ENCODE peak calls at places on chromosomes 6 and 20, in seven cellular contexts. M, C, S, D, L, N and Y are unnamed samples.
A peak's percentile ranks its signal among the peaks of the same experiment; 100 is the strongest.

GRCh38 chr20:24979036-24979960 is 13.3 kb downstream of the APMAP start:
- DNase-seq in M (no peak), C (no peak), S (peak; percentile 60), D (no peak), L (no peak), N (no peak), Y (no peak)

GRCh38 chr6:155530219-155530834 is 74.7 kb upstream of the NOX3 start:
- DNase-seq in M (peak; percentile 10), C (peak; percentile 35), S (no peak), D (peak; percentile 31), L (peak; percentile 73), N (peak; percentile 15), Y (no peak)

GRCh38 chr6:11460001-11460668 is 77.4 kb upstream of the TMEM170B start:
- DNase-seq in M (no peak), C (no peak), S (no peak), D (peak; percentile 2), L (no peak), N (no peak), Y (peak; percentile 5)

GRCh38 chr20:11549172-11550117 is 368.2 kb upstream of the BTBD3 start:
- DNase-seq in M (peak; percentile 64), C (no peak), S (no peak), D (no peak), L (no peak), N (no peak), Y (no peak)

GRCh38 chr6:110357696-110358535 is at the start of gene METTL24:
- DNase-seq in M (peak; percentile 51), C (peak; percentile 70), S (no peak), D (no peak), L (no peak), N (no peak), Y (no peak)

GRCh38 chr6:39075010-39075738 is 26.6 kb downstream of the GLP1R start:
- DNase-seq in M (no peak), C (no peak), S (no peak), D (no peak), L (no peak), N (no peak), Y (no peak)

GRCh38 chr6:154080434-154081189 is 41.6 kb downstream of the OPRM1 start:
- DNase-seq in M (no peak), C (no peak), S (no peak), D (no peak), L (no peak), N (no peak), Y (no peak)

GRCh38 chr20:11387189-11387754 is 530.4 kb upstream of the BTBD3 start:
- DNase-seq in M (no peak), C (no peak), S (no peak), D (peak; percentile 85), L (no peak), N (no peak), Y (no peak)

GRCh38 chr20:17748279-17748678 is 48.5 kb downstream of the BANF2 start:
- DNase-seq in M (no peak), C (no peak), S (no peak), D (no peak), L (peak; percentile 66), N (no peak), Y (no peak)

GRCh38 chr6:167827588-167828324 is 1.0 kb downstream of the AFDN start:
- DNase-seq in M (peak; percentile 71), C (peak; percentile 74), S (peak; percentile 73), D (peak; percentile 63), L (peak; percentile 74), N (peak; percentile 13), Y (peak; percentile 34)

GRCh38 chr20:35617397-35618031 is 1.9 kb downstream of the SPAG4 start:
- DNase-seq in M (peak; percentile 61), C (peak; percentile 88), S (peak; percentile 81), D (no peak), L (peak; percentile 92), N (peak; percentile 40), Y (peak; percentile 26)

GRCh38 chr6:24667378-24667803 is 514 bp downstream of the ACOT13 start:
- DNase-seq in M (no peak), C (no peak), S (no peak), D (no peak), L (peak; percentile 54), N (no peak), Y (no peak)

GRCh38 chr6:169890049-169890448 is 138.6 kb downstream of the ERMARD start:
- DNase-seq in M (no peak), C (no peak), S (no peak), D (no peak), L (no peak), N (no peak), Y (no peak)

GRCh38 chr6:109308018-109308492 is 74.2 kb downstream of the CD164 start:
- DNase-seq in M (peak; percentile 97), C (no peak), S (peak; percentile 92), D (no peak), L (peak; percentile 31), N (no peak), Y (no peak)

GRCh38 chr6:40789143-40789764 is 202.1 kb upstream of the LRFN2 start:
- DNase-seq in M (no peak), C (peak; percentile 28), S (no peak), D (no peak), L (no peak), N (peak; percentile 12), Y (peak; percentile 29)

GRCh38 chr6:150598858-150599198 is 857 bp upstream of the PLEKHG1 start:
- DNase-seq in M (no peak), C (no peak), S (no peak), D (no peak), L (no peak), N (no peak), Y (no peak)

GRCh38 chr6:150599199-150600002 is at the start of gene PLEKHG1:
- DNase-seq in M (peak; percentile 68), C (peak; percentile 86), S (peak; percentile 82), D (peak; percentile 8), L (no peak), N (peak; percentile 54), Y (peak; percentile 51)

GRCh38 chr6:150600003-150600301 is 267 bp downstream of the PLEKHG1 start:
- DNase-seq in M (no peak), C (no peak), S (no peak), D (no peak), L (no peak), N (no peak), Y (no peak)

GRCh38 chr6:150598401-150598800 is 1.3 kb upstream of the PLEKHG1 start:
- DNase-seq in M (no peak), C (no peak), S (no peak), D (no peak), L (no peak), N (no peak), Y (no peak)

DNA sequence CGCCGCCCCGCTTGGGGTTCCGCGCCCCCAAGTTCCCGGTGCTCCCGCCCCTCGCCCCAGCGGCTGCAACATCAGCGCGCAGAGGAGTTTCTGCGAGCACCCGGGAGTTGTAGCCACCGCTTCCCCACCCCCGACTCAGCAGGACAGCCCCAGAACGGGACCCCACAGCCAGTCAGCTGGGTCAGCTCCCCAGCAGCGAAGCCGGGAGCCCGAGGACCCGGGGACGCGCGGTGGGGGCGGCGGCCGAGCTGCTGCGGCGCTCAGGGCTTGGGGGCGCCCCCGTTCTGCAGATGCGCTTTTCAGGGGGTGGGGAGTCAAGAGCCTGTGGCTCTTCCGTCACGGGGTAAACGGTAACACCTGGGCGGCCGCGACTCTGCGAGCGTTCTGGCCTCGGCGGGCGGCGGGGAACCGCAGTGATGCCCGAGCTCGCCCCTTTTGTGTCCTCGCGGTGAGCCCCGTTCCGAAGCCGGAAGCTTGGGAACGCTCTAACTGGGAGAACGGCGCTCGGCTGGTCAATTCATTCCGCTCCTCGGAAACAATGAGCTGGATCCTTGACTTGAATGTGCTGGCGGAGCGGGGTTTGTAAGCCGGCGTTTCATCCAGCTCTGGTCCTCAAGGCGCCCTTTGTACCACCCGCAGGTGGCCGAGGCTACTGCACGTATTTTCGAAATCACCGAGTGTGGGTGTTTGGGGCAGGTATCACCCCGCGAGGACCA is 775 bp downstream of the PLEKHG1 start:
- DNase-seq in M (peak; percentile 67), C (peak; percentile 95), S (peak; percentile 88), D (peak; percentile 43), L (peak; percentile 50), N (peak; percentile 61), Y (peak; percentile 68)
- H3K27me3 ChIP-seq in M (no peaks in the 10 kb centered on the region), C (peaks cover 62% of the 10 kb centered on the region), S (no peaks in the 10 kb centered on the region), D (peaks cover 62% of the 10 kb centered on the region), L (peaks cover 1% of the 10 kb centered on the region), N (peaks cover 17% of the 10 kb centered on the region), Y (no peaks in the 10 kb centered on the region)

GRCh38 chr20:45342863-45343444 is 5.3 kb downstream of the SDC4 start:
- DNase-seq in M (peak; percentile 33), C (no peak), S (no peak), D (no peak), L (no peak), N (no peak), Y (no peak)

GRCh38 chr20:45343445-45343866 is 4.8 kb downstream of the SDC4 start:
- DNase-seq in M (peak; percentile 90), C (no peak), S (no peak), D (no peak), L (peak; percentile 76), N (no peak), Y (no peak)

GRCh38 chr20:45341939-45342862 is 6.0 kb downstream of the SDC4 start:
- DNase-seq in M (peak; percentile 95), C (peak; percentile 87), S (peak; percentile 92), D (no peak), L (peak; percentile 94), N (no peak), Y (no peak)

GRCh38 chr20:45345104-45345936 is 2.9 kb downstream of the SDC4 start:
- DNase-seq in M (peak; percentile 84), C (no peak), S (no peak), D (no peak), L (no peak), N (no peak), Y (no peak)

GRCh38 chr20:45343867-45344721 is 4.1 kb downstream of the SDC4 start:
- DNase-seq in M (peak; percentile 91), C (no peak), S (peak; percentile 94), D (peak; percentile 77), L (peak; percentile 97), N (no peak), Y (no peak)
- H3K4me1 ChIP-seq in M (peaks cover 83% of the 10 kb centered on the region), C (peaks cover 76% of the 10 kb centered on the region), S (peaks cover 63% of the 10 kb centered on the region), D (peaks cover 85% of the 10 kb centered on the region), L (peaks cover 94% of the 10 kb centered on the region), N (peaks cover 45% of the 10 kb centered on the region), Y (peaks cover 29% of the 10 kb centered on the region)

GRCh38 chr6:131251593-131252204 is 116.4 kb downstream of the AKAP7 start:
- DNase-seq in M (no peak), C (no peak), S (no peak), D (no peak), L (no peak), N (no peak), Y (no peak)
- H3K27me3 ChIP-seq in M (no peaks in the 10 kb centered on the region), C (no peaks in the 10 kb centered on the region), S (no peaks in the 10 kb centered on the region), D (no peaks in the 10 kb centered on the region), L (no peaks in the 10 kb centered on the region), N (no peaks in the 10 kb centered on the region), Y (no peaks in the 10 kb centered on the region)

DNA sequence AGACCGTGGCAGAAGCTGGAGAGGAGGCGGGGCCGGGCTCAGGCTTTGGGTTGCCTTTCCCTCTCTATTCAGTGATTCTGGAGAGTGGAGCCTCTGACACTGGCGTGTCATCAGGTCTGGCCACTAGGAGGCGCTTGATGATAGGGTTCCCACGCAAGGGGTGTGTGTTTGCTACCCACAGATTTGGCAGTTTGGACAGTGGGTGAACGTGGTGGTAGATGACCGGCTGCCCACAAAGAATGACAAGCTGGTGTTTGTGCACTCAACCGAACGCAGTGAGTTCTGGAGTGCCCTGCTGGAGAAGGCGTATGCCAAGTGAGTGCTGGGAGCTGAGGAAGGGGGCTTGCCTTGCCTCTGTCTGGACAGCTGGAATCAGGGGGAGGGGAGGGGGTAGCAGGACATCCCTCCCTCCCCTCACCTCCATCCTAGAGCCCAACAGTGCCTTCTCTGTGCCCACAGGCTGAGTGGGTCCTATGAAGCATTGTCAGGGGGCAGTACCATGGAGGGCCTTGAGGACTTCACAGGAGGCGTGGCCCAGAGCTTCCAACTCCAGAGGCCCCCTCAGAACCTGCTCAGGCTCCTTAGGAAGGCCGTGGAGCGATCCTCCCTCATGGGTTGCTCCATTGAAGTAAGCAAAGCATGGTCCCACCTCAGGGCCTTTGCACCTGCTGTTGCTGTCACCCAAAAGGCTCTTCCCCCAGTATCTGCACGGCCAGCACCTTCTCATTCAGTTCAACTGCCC is 14.3 kb downstream of the CAPN11 start:
- DNase-seq in M (peak; percentile 87), C (peak; percentile 86), S (peak; percentile 95), D (peak; percentile 71), L (peak; percentile 67), N (peak; percentile 67), Y (peak; percentile 63)
- H3K4me1 ChIP-seq in M (peaks cover 4% of the 10 kb centered on the region), C (no peaks in the 10 kb centered on the region), S (peaks cover 14% of the 10 kb centered on the region), D (peaks cover 6% of the 10 kb centered on the region), L (peaks cover 58% of the 10 kb centered on the region), N (peaks cover 4% of the 10 kb centered on the region), Y (peaks cover 9% of the 10 kb centered on the region)